ENCODE peak calls at places on chromosomes 2 and 18, in nine cellular contexts. G is breast epithelium; M is coronary artery; I is IMR-90; V is H9; Y is globus pallidus; K is amniotic stem cell; J is stimulated activated CD8-positive, alpha-beta memory T cell treated with anti-CD3 and anti-CD28 coated beads, Interleukin-15, amount 100 ng/mL, for 24 hours; L is M059J. B is an unnamed sample.

GRCh38 chr18:25039781-25040180 is 312.2 kb downstream of the ZNF521 start:
- DNase-seq in Y (no peak), V (no peak), G (no peak), L (no peak), I (no peak), J (no peak), K (no peak), M (no peak), B (no peak)

GRCh38 chr2:9228781-9229469 is 22.3 kb downstream of the ASAP2 start:
- DNase-seq in J (no peak), M (no peak), I (no peak), G (no peak), K (no peak), Y (no peak), L (no peak), V (no peak), B (no peak)

GRCh38 chr2:239024226-239024625 is 176.3 kb downstream of the TWIST2 start:
- DNase-seq in M (no peak), J (no peak), Y (no peak), G (no peak), K (no peak), I (no peak), L (no peak), V (no peak), B (no peak)

GRCh38 chr2:232368311-232368731 is 10.2 kb upstream of the ALPP start:
- DNase-seq in I (peak; percentile 34), V (peak; percentile 59), K (no peak), Y (no peak), G (peak; percentile 34), M (no peak), L (peak; percentile 65), J (no peak), B (no peak)

GRCh38 chr2:144489315-144489920 is 30.5 kb downstream of the ZEB2 start:
- DNase-seq in L (no peak), J (no peak), K (no peak), G (no peak), V (no peak), Y (no peak), M (no peak), I (no peak), B (no peak)

GRCh38 chr18:11747731-11748130 is 58.7 kb downstream of the GNAL start:
- DNase-seq in K (no peak), M (no peak), I (no peak), J (no peak), G (no peak), V (peak; percentile 58), L (no peak), Y (no peak), B (no peak)

GRCh38 chr2:75512455-75513212 is 48.1 kb downstream of the EVA1A start:
- DNase-seq in Y (no peak), G (no peak), J (no peak), K (no peak), M (no peak), V (no peak), L (peak; percentile 56), I (no peak), B (no peak)

GRCh38 chr18:58297198-58297597 is 253.2 kb downstream of the NEDD4L start:
- DNase-seq in I (peak; percentile 74), J (no peak), V (no peak), G (no peak), K (peak; percentile 36), Y (no peak), L (peak; percentile 96), M (no peak), B (peak; percentile 14)

GRCh38 chr2:44801676-44802408 is 139.7 kb upstream of the SIX3 start:
- DNase-seq in V (peak; percentile 53), M (no peak), K (no peak), J (no peak), Y (no peak), G (no peak), I (no peak), L (no peak), B (no peak)

GRCh38 chr2:8212239-8212638 is 469.6 kb upstream of the ID2 start:
- DNase-seq in M (no peak), I (no peak), K (no peak), V (no peak), Y (no peak), J (no peak), G (no peak), L (no peak), B (no peak)

GRCh38 chr18:74682998-74683311 is 85.3 kb downstream of the ZNF407 start:
- DNase-seq in J (no peak), G (no peak), M (no peak), V (no peak), Y (no peak), K (no peak), L (peak; percentile 12), I (peak; percentile 44), B (no peak)

GRCh38 chr2:48529189-48529588 is 765 bp upstream of the STON1 start:
- DNase-seq in V (peak; percentile 55), J (no peak), L (no peak), I (no peak), G (no peak), K (no peak), M (no peak), Y (no peak), B (no peak)

GRCh38 chr2:197500503-197501179 is 462 bp downstream of the HSPE1 start:
- DNase-seq in I (peak; percentile 5), M (no peak), Y (no peak), L (no peak), J (no peak), G (no peak), V (no peak), K (no peak), B (peak; percentile 11)

GRCh38 chr2:112153179-112153490 is 14.9 kb downstream of the FBLN7 start:
- DNase-seq in J (no peak), K (no peak), M (no peak), I (no peak), L (no peak), G (no peak), V (no peak), Y (no peak), B (no peak)

GRCh38 chr2:48693645-48694044 is 61.9 kb downstream of the LHCGR start:
- DNase-seq in G (no peak), J (no peak), L (peak; percentile 66), K (no peak), Y (no peak), I (peak; percentile 31), M (no peak), V (no peak), B (no peak)

GRCh38 chr2:238667008-238667407 is 180.9 kb upstream of the TWIST2 start:
- DNase-seq in G (no peak), M (peak; percentile 24), J (no peak), Y (no peak), V (no peak), L (peak; percentile 18), I (no peak), K (no peak), B (no peak)

GRCh38 chr2:149733936-149734685 is 146.5 kb upstream of the MMADHC start:
- DNase-seq in I (peak; percentile 48), V (no peak), M (no peak), J (no peak), G (no peak), K (no peak), Y (no peak), L (peak; percentile 85), B (no peak)

GRCh38 chr2:190723397-190724090 is 74.7 kb downstream of the NAB1 start:
- DNase-seq in I (no peak), L (no peak), Y (no peak), J (no peak), K (no peak), V (no peak), M (no peak), G (no peak), B (no peak)

GRCh38 chr2:112939425-112939824 is 28.5 kb downstream of the IL37 start:
- DNase-seq in J (no peak), Y (no peak), I (no peak), G (no peak), K (no peak), V (no peak), M (no peak), L (no peak), B (no peak)

GRCh38 chr2:8496617-8497016 is 185.2 kb upstream of the ID2 start:
- DNase-seq in J (no peak), K (no peak), I (no peak), M (no peak), G (no peak), Y (no peak), L (no peak), V (no peak), B (no peak)

GRCh38 chr2:187435756-187436155 is 12.3 kb downstream of the CALCRL start:
- DNase-seq in V (no peak), K (no peak), L (peak; percentile 16), J (no peak), G (no peak), Y (no peak), M (no peak), I (no peak), B (no peak)

GRCh38 chr2:204863351-204863750 is 318.1 kb downstream of the PARD3B start:
- DNase-seq in I (peak; percentile 76), J (no peak), K (no peak), M (no peak), Y (no peak), G (no peak), L (peak; percentile 4), V (no peak), B (no peak)

GRCh38 chr2:217070043-217070430 is 210.2 kb upstream of the TNP1 start:
- DNase-seq in Y (no peak), V (no peak), M (peak; percentile 35), I (no peak), G (no peak), K (no peak), J (no peak), L (no peak), B (no peak)

GRCh38 chr2:8065191-8065590 is 616.7 kb upstream of the ID2 start:
- DNase-seq in I (no peak), M (no peak), G (no peak), V (no peak), K (no peak), L (no peak), Y (no peak), J (no peak), B (no peak)

GRCh38 chr2:15334650-15335326 is 226.3 kb downstream of the NBAS start:
- DNase-seq in I (peak; percentile 57), Y (no peak), J (no peak), K (no peak), M (no peak), V (no peak), G (no peak), L (peak; percentile 85), B (no peak)

GRCh38 chr18:48825101-48825745 is 125.5 kb downstream of the SMAD7 start:
- DNase-seq in K (peak; percentile 37), G (peak; percentile 34), V (peak; percentile 14), L (peak; percentile 79), I (peak; percentile 54), M (peak; percentile 69), Y (no peak), J (no peak), B (no peak)

GRCh38 chr18:13455470-13455869 is 236.9 kb downstream of the LDLRAD4 start:
- DNase-seq in I (no peak), J (no peak), L (no peak), K (no peak), G (no peak), Y (no peak), M (no peak), V (no peak), B (no peak)

GRCh38 chr2:118464546-118464945 is 376.3 kb downstream of the INSIG2 start:
- DNase-seq in J (no peak), M (no peak), I (no peak), L (no peak), V (no peak), Y (no peak), K (no peak), G (no peak), B (no peak)

GRCh38 chr2:234291765-234292204 is 205.1 kb downstream of the ARL4C start:
- DNase-seq in V (no peak), K (no peak), J (no peak), I (peak; percentile 77), L (peak; percentile 77), G (no peak), M (no peak), Y (no peak), B (peak; percentile 71)

GRCh38 chr2:45182667-45183620 is 173.7 kb upstream of the SIX2 start:
- DNase-seq in V (no peak), K (no peak), J (no peak), I (no peak), M (no peak), L (no peak), G (no peak), Y (no peak), B (no peak)